ENCODE peak calls at places on chromosomes 6 and 20, in ten cellular contexts. R is PC-3, Z is neuronal stem cell, Y is fibroblast of lung, C is K562, Q is kidney, G is Karpas-422, K is astrocyte, U is GM23248, E is keratinocyte. N is an unnamed sample.

GRCh38 chr6:52975580-52975979 is 19.5 kb downstream of the GSTA4 start:
- DNase-seq in U (peak; percentile 27), Q (no peak), R (no peak), E (no peak), K (no peak), Z (no peak), G (no peak), Y (no peak), C (no peak), N (no peak)

GRCh38 chr6:134419717-134420116 is 101.8 kb upstream of the SGK1 start:
- DNase-seq in C (no peak), Z (no peak), E (no peak), U (peak; percentile 18), G (no peak), K (peak; percentile 41), R (no peak), Y (peak; percentile 56), Q (no peak), N (no peak)

GRCh38 chr20:14761903-14762302 is 424.5 kb upstream of the FLRT3 start:
- DNase-seq in G (no peak), Y (no peak), Q (no peak), R (peak; percentile 9), K (no peak), Z (no peak), U (no peak), E (no peak), C (no peak), N (no peak)

GRCh38 chr20:16104783-16105182 is 468.5 kb downstream of the KIF16B start:
- DNase-seq in G (no peak), E (no peak), Z (no peak), K (no peak), R (peak; percentile 18), Q (no peak), C (no peak), Y (no peak), U (no peak), N (no peak)

GRCh38 chr6:136609878-136610706 is 59.9 kb upstream of the MAP7 start:
- DNase-seq in C (peak; percentile 44), R (peak; percentile 96), K (peak; percentile 100), G (no peak), Z (no peak), Y (peak; percentile 100), E (peak; percentile 90), U (peak; percentile 98), Q (no peak), N (peak; percentile 55)

GRCh38 chr6:73523434-73524123 is 2.7 kb upstream of the EEF1A1 start:
- DNase-seq in K (no peak), Q (peak; percentile 92), Z (no peak), U (peak; percentile 67), R (peak; percentile 73), G (peak; percentile 95), Y (peak; percentile 39), E (no peak), C (peak; percentile 81), N (no peak)

GRCh38 chr6:53544050-53544499 is 826 bp downstream of the GCLC start:
- DNase-seq in Z (peak; percentile 27), K (peak; percentile 18), E (no peak), R (peak; percentile 33), U (peak; percentile 49), Q (no peak), C (no peak), G (no peak), Y (no peak), N (no peak)

GRCh38 chr6:3997144-3997770 is 81.7 kb downstream of the FAM217A start:
- DNase-seq in E (no peak), C (no peak), G (no peak), U (peak; percentile 81), Q (no peak), K (peak; percentile 56), Z (no peak), R (no peak), Y (peak; percentile 66), N (no peak)

GRCh38 chr20:16520154-16520553 is 53.1 kb downstream of the KIF16B start:
- DNase-seq in R (no peak), E (no peak), Y (peak; percentile 11), Z (peak; percentile 1), C (no peak), Q (no peak), G (no peak), U (no peak), K (no peak), N (no peak)

GRCh38 chr20:62885808-62886708 is 24.4 kb upstream of the TCFL5 start:
- DNase-seq in E (no peak), R (no peak), C (no peak), U (no peak), Z (no peak), K (no peak), G (no peak), Q (no peak), Y (no peak), N (no peak)

GRCh38 chr6:19135706-19136105 is 701.5 kb upstream of the ID4 start:
- DNase-seq in G (no peak), Z (no peak), C (no peak), U (no peak), E (no peak), R (no peak), K (no peak), Y (peak; percentile 9), Q (no peak), N (no peak)

GRCh38 chr20:22904411-22904810 is 130.7 kb upstream of the SSTR4 start:
- DNase-seq in C (no peak), Y (no peak), U (peak; percentile 51), E (no peak), Q (no peak), Z (no peak), G (no peak), R (no peak), K (no peak), N (no peak)

GRCh38 chr6:9139762-9140161 is 704.4 kb upstream of the SLC35B3 start:
- DNase-seq in R (peak; percentile 91), C (no peak), Z (no peak), K (peak; percentile 56), Q (no peak), Y (peak; percentile 60), G (no peak), E (peak; percentile 26), U (peak; percentile 90), N (no peak)

GRCh38 chr20:62987114-62987513 is 19.6 kb downstream of the BHLHE23 start:
- DNase-seq in C (no peak), Y (no peak), Z (no peak), E (no peak), Q (no peak), R (no peak), K (no peak), G (no peak), U (no peak), N (no peak)

GRCh38 chr6:83901624-83902023 is 42.1 kb downstream of the CYB5R4 start:
- DNase-seq in U (no peak), G (no peak), K (no peak), Z (no peak), Y (no peak), R (no peak), E (no peak), Q (no peak), C (no peak), N (no peak)
- H3K9me3 ChIP-seq in U (peaks cover 6% of the 10 kb centered on the region), G (peaks cover 19% of the 10 kb centered on the region), K (no peaks in the 10 kb centered on the region), Z (no peaks in the 10 kb centered on the region), Y (no peaks in the 10 kb centered on the region), R (no peaks in the 10 kb centered on the region), E (no peaks in the 10 kb centered on the region), Q (no peaks in the 10 kb centered on the region), C (peaks cover 1% of the 10 kb centered on the region), N (no peaks in the 10 kb centered on the region)

GRCh38 chr20:43558412-43559146 is at the start of gene SGK2:
- DNase-seq in Y (peak; percentile 67), R (peak; percentile 76), Z (no peak), E (no peak), U (peak; percentile 29), G (no peak), Q (peak; percentile 89), K (peak; percentile 59), C (peak; percentile 49), N (no peak)

GRCh38 chr20:43560974-43561373 is 2.1 kb downstream of the SGK2 start:
- DNase-seq in Z (no peak), K (no peak), G (no peak), C (no peak), E (no peak), U (no peak), Q (peak; percentile 5), Y (no peak), R (no peak), N (no peak)

GRCh38 chr20:43559147-43559477 is 285 bp downstream of the SGK2 start:
- DNase-seq in E (no peak), Q (no peak), Z (no peak), K (no peak), G (no peak), U (no peak), C (no peak), Y (no peak), R (no peak), N (no peak)

GRCh38 chr20:43563429-43563828 is 4.6 kb downstream of the SGK2 start:
- DNase-seq in K (no peak), E (no peak), R (no peak), Z (no peak), G (peak; percentile 47), Q (no peak), Y (no peak), C (no peak), U (no peak), N (no peak)

GRCh38 chr20:43559588-43559987 is 761 bp downstream of the SGK2 start:
- DNase-seq in Z (no peak), C (no peak), E (no peak), K (no peak), Q (peak; percentile 41), G (no peak), R (no peak), Y (no peak), U (no peak), N (no peak)
- H3K9ac ChIP-seq in Z (no peak overlapping the region), C (no peak overlapping the region), E (no peak overlapping the region), K (no peak overlapping the region), Q (peak overlapping the region; percentile 56), G (no peak overlapping the region), R (no peak overlapping the region), Y (no peak overlapping the region), U (no peak overlapping the region), N (no peak overlapping the region)

DNA sequence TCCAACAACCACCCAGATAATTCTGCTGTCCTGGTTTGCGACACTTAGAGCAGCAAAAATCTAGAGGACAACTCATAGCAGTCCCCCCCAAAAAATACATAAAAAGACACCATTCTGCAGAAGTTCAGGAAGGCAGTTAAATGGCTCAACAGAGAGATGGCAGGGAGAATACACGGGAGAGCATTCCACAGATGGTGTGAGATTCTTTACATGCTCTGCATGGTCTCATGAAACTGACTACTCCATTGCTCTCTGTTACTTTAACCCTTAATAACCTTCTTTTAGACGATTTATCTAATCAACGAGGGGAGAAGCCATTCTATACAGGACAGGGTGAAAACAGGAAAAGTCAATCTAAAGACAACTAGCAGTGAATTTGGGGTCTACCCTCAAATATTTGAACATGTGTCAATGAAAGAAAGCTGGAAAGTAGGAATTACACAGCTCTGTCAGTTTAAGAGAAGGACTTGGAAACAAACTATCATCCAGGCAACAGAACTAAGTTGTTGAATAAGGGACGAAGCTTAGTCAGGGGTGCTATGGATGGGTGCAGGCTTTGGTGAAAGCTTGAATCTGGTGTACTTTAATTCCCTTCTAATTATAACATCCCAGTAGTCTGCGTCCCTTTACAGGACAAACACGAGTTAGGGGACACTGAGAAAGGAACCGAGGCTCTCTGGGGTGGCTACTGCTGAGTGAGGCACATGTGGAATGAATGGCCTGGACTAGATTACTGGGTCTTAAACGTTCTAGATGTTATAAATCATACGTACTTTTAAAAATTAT is 5.1 kb downstream of the PERP start:
- DNase-seq in K (no peak), Y (no peak), C (no peak), Z (no peak), U (peak; percentile 17), Q (no peak), E (no peak), G (no peak), R (no peak), N (no peak)
- H3K27ac ChIP-seq in K (no peak overlapping the region), Y (no peak overlapping the region), C (no peak overlapping the region), Z (no peak overlapping the region), U (no peak overlapping the region), Q (no peak overlapping the region), E (peak overlapping the region; percentile 90), G (no peak overlapping the region), R (no peak overlapping the region), N (no peak overlapping the region)

GRCh38 chr6:14889698-14890593 is 355.9 kb upstream of the JARID2 start:
- DNase-seq in R (peak; percentile 80), K (no peak), E (no peak), C (no peak), Q (no peak), U (no peak), G (no peak), Z (no peak), Y (no peak), N (no peak)
- H3K9me3 ChIP-seq in R (no peaks in the 10 kb centered on the region), K (no peaks in the 10 kb centered on the region), E (no peaks in the 10 kb centered on the region), C (no peaks in the 10 kb centered on the region), Q (no peaks in the 10 kb centered on the region), U (no peaks in the 10 kb centered on the region), G (no peaks in the 10 kb centered on the region), Z (no peaks in the 10 kb centered on the region), Y (no peaks in the 10 kb centered on the region), N (no peaks in the 10 kb centered on the region)